ENCODE peak calls at places on chromosomes 16 and 17, in four cellular contexts. One of them, this sample, is unnamed.
A peak's percentile ranks its signal among the peaks of the same experiment; 100 is the strongest.

GRCh38 chr16:86074651-86075487 is 175.9 kb downstream of the IRF8 start:
- DNase-seq in A549: no peak
- DNase-seq in K562: no peak
- DNase-seq in GM12878: no peak
- DNase-seq in this sample: no peak

GRCh38 chr17:30372755-30373154 is 6.0 kb upstream of the CPD start:
- DNase-seq in A549: peak; percentile 65
- DNase-seq in K562: no peak
- DNase-seq in GM12878: no peak
- DNase-seq in this sample: no peak

GRCh38 chr16:47143329-47143676 is 442 bp downstream of the NETO2 start:
- DNase-seq in A549: peak; percentile 73
- DNase-seq in K562: peak; percentile 89
- DNase-seq in GM12878: no peak
- DNase-seq in this sample: peak; percentile 66

GRCh38 chr17:50573866-50574571 is 13.5 kb downstream of the CACNA1G start:
- DNase-seq in A549: no peak
- DNase-seq in K562: no peak
- DNase-seq in GM12878: no peak
- DNase-seq in this sample: no peak

GRCh38 chr17:74070374-74070773 is 133.1 kb upstream of the RPL38 start:
- DNase-seq in A549: no peak
- DNase-seq in K562: no peak
- DNase-seq in GM12878: no peak
- DNase-seq in this sample: no peak

GRCh38 chr16:800834-801488 is 427 bp upstream of the GNG13 start:
- DNase-seq in A549: no peak
- DNase-seq in K562: no peak
- DNase-seq in GM12878: no peak
- DNase-seq in this sample: no peak

GRCh38 chr17:42617956-42618431 is 8.5 kb downstream of the TUBG1 start:
- DNase-seq in A549: no peak
- DNase-seq in K562: peak; percentile 72
- DNase-seq in GM12878: peak; percentile 47
- DNase-seq in this sample: no peak

GRCh38 chr17:17774009-17774881 is 62.5 kb downstream of the SREBF1 start:
- DNase-seq in A549: peak; percentile 39
- DNase-seq in K562: no peak
- DNase-seq in GM12878: no peak
- DNase-seq in this sample: no peak

GRCh38 chr16:64397945-64398508 is 723.8 kb downstream of the CDH11 start:
- DNase-seq in A549: no peak
- DNase-seq in K562: no peak
- DNase-seq in GM12878: no peak
- DNase-seq in this sample: no peak

GRCh38 chr16:67530013-67530939 is 1.6 kb downstream of the RIPOR1 start:
- DNase-seq in A549: no peak
- DNase-seq in K562: peak; percentile 25
- DNase-seq in GM12878: no peak
- DNase-seq in this sample: no peak

DNA sequence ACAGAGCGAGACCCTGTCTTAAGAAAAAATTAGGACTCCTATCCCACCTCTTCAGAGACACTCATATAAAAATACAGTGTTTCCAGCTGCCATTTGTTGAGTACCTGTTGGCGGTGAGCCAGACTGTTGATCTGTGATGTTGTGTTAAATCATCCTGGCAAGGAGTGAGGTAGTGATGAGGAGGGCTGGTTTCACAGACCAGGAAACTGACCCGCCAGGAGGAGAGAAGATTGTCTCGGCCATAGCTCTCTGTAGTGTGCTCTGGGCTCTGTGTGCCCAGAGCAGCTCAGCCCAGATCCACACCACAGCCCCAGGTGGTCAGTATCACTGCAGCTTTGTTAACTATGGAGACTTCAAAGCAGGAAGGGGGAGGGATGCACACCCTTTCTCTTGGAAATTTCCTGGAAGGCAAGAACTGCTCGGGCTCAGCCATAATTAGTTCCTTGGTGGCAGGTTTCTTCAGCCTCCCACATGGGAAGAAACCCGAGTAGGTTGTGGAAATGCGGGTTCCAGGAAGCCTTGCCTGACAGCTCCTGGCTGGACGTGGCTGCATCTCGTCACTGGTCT is 343.0 kb downstream of the SNX29 start:
- DNase-seq in A549: no peak
- DNase-seq in K562: no peak
- DNase-seq in GM12878: no peak
- DNase-seq in this sample: no peak
- TF ChIP-seq CHD4 in A549: no peak
- TF ChIP-seq CHD4 in K562: no peak
- TF ChIP-seq CHD4 in GM12878: no peak
- TF ChIP-seq CHD4 in this sample: no peak

DNA sequence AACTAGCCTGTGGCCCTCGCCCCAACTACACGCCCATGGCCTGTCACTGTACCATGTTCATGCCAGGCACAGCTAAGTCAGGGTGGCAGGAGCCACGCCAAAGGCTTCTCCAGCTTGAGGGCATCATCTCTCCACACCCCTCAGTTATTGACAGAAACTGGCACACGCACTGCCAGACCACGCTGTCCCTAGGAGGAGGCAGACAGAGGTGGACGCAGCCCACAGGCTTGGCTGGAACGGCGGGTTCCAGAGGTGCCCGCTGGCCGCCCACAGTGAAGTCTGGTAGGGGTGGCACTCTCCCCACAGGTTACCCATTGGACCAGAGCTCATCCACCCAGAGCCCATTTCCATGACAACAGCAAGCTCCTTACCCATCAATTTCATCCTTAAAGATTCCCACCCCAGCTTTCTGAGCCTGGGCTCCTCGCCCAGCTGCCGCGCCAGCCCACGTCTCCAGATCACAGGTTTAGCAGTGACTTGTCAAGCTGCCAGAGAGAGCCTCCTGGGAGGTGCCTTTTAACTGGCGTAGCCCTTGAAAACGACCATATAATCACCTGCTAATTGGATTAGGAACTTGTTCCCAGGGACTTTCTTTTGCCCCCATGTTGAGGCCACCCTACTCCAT is 27.9 kb downstream of the RPRML start:
- DNase-seq in A549: no peak
- DNase-seq in K562: no peak
- DNase-seq in GM12878: no peak
- DNase-seq in this sample: no peak
- TF ChIP-seq CHD4 in A549: no peak
- TF ChIP-seq CHD4 in K562: no peak
- TF ChIP-seq CHD4 in GM12878: no peak
- TF ChIP-seq CHD4 in this sample: no peak

GRCh38 chr16:27390157-27390556 is 11.8 kb upstream of the IL21R start:
- DNase-seq in A549: no peak
- DNase-seq in K562: no peak
- DNase-seq in GM12878: no peak
- DNase-seq in this sample: no peak

GRCh38 chr16:27386674-27387073 is 15.3 kb upstream of the IL21R start:
- DNase-seq in A549: no peak
- DNase-seq in K562: no peak
- DNase-seq in GM12878: no peak
- DNase-seq in this sample: no peak

GRCh38 chr16:27385398-27385797 is 16.6 kb upstream of the IL21R start:
- DNase-seq in A549: no peak
- DNase-seq in K562: no peak
- DNase-seq in GM12878: no peak
- DNase-seq in this sample: no peak

GRCh38 chr16:27389272-27389961 is 12.6 kb upstream of the IL21R start:
- DNase-seq in A549: no peak
- DNase-seq in K562: no peak
- DNase-seq in GM12878: peak; percentile 84
- DNase-seq in this sample: no peak

DNA sequence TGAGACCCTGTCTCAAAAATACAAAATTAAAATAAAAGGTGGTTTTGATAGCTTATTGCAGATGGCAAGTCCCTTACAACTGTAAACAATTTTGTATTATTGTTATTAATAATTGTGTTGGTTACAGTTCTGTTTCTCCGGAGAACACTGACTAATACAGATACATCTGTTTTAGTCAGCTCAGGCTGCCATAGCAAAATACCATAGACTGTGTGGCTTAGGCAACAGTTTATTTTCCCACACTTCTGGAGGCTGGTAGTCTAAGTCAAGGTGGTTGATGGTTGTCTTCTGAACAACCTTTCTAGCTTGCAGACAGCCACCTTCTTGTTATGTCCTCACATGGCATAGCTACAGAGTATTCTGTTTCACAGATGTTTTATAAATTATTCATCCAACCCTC is 14.2 kb upstream of the IL21R start:
- DNase-seq in A549: no peak
- DNase-seq in K562: no peak
- DNase-seq in GM12878: peak; percentile 74
- DNase-seq in this sample: no peak
- TF ChIP-seq CHD4 in A549: no peak
- TF ChIP-seq CHD4 in K562: no peak
- TF ChIP-seq CHD4 in GM12878: no peak
- TF ChIP-seq CHD4 in this sample: no peak

GRCh38 chr17:68847711-68848110 is 107.5 kb downstream of the ABCA8 start:
- DNase-seq in A549: no peak
- DNase-seq in K562: no peak
- DNase-seq in GM12878: no peak
- DNase-seq in this sample: no peak

GRCh38 chr17:68849673-68850260 is 105.4 kb downstream of the ABCA8 start:
- DNase-seq in A549: no peak
- DNase-seq in K562: no peak
- DNase-seq in GM12878: no peak
- DNase-seq in this sample: no peak

GRCh38 chr17:68851875-68852274 is 103.3 kb downstream of the ABCA8 start:
- DNase-seq in A549: no peak
- DNase-seq in K562: no peak
- DNase-seq in GM12878: no peak
- DNase-seq in this sample: no peak

GRCh38 chr17:68854509-68854908 is 100.7 kb downstream of the ABCA8 start:
- DNase-seq in A549: no peak
- DNase-seq in K562: no peak
- DNase-seq in GM12878: no peak
- DNase-seq in this sample: no peak

GRCh38 chr17:68853439-68853838 is 101.8 kb downstream of the ABCA8 start:
- DNase-seq in A549: no peak
- DNase-seq in K562: no peak
- DNase-seq in GM12878: no peak
- DNase-seq in this sample: no peak
- TF ChIP-seq CHD4 in A549: no peak
- TF ChIP-seq CHD4 in K562: no peak
- TF ChIP-seq CHD4 in GM12878: no peak
- TF ChIP-seq CHD4 in this sample: no peak

GRCh38 chr16:75478480-75479345 is 14.2 kb upstream of the TMEM170A start:
- DNase-seq in A549: no peak
- DNase-seq in K562: no peak
- DNase-seq in GM12878: no peak
- DNase-seq in this sample: no peak
- TF ChIP-seq CHD4 in A549: no peak
- TF ChIP-seq CHD4 in K562: no peak
- TF ChIP-seq CHD4 in GM12878: no peak
- TF ChIP-seq CHD4 in this sample: no peak

DNA sequence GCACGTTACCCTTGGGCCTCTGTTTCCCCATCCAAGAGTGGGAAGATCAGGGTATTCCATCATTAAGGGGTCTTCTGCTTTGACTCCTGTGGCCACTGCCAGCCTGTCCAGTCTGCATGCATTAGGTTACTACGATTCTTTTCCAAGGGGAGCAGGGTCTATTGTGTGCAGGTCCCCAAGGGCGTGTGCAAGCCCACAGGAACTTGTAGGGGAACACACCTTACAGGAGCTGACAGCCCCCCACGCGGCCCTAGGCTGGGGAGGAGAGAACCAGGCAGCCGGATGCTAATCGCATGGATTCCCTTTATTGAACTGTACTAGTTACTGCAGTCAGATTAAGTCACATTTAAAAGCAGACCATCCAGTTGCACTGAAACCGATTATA is 116.7 kb downstream of the C16orf78 start:
- DNase-seq in A549: no peak
- DNase-seq in K562: no peak
- DNase-seq in GM12878: no peak
- DNase-seq in this sample: no peak
- TF ChIP-seq CHD4 in A549: no peak
- TF ChIP-seq CHD4 in K562: no peak
- TF ChIP-seq CHD4 in GM12878: no peak
- TF ChIP-seq CHD4 in this sample: no peak

GRCh38 chr17:40075216-40076100 is 12.7 kb downstream of the THRA start:
- DNase-seq in A549: no peak
- DNase-seq in K562: peak; percentile 86
- DNase-seq in GM12878: no peak
- DNase-seq in this sample: peak; percentile 71
- TF ChIP-seq CHD4 in A549: no peak
- TF ChIP-seq CHD4 in K562: no peak
- TF ChIP-seq CHD4 in GM12878: no peak
- TF ChIP-seq CHD4 in this sample: no peak

GRCh38 chr17:81044764-81045589 is 10.0 kb downstream of the BAIAP2 start:
- DNase-seq in A549: no peak
- DNase-seq in K562: peak; percentile 28
- DNase-seq in GM12878: no peak
- DNase-seq in this sample: peak; percentile 62
- TF ChIP-seq CHD4 in A549: no peak
- TF ChIP-seq CHD4 in K562: no peak
- TF ChIP-seq CHD4 in GM12878: no peak
- TF ChIP-seq CHD4 in this sample: no peak

This sample was measured in HepG2.